ENCODE peak calls at places on chromosomes 1 and 21, in four cellular contexts. J is fibroblast of lung, S is cardiac fibroblast, X is AG04449. P is an unnamed sample.

GRCh38 chr1:244306544-244306943 is 145.2 kb downstream of the ADSS2 start:
- DNase-seq in X (no peak), S (no peak), J (no peak), P (no peak)

GRCh38 chr1:83583351-83584014 is 415.4 kb downstream of the TTLL7 start:
- DNase-seq in X (no peak), J (peak), S (peak), P (peak)

GRCh38 chr1:26546375-26546774 is 16.8 kb downstream of the RPS6KA1 start:
- DNase-seq in J (no peak), S (no peak), X (no peak), P (no peak)

GRCh38 chr1:196114193-196114592 is 494.0 kb downstream of the KCNT2 start:
- DNase-seq in J (peak), X (no peak), S (peak), P (no peak)

GRCh38 chr1:58814251-58815068 is 30.6 kb upstream of the JUN start:
- DNase-seq in J (peak), X (no peak), S (peak), P (no peak)

GRCh38 chr1:152699746-152700145 is 1.6 kb downstream of the LCE2A start:
- DNase-seq in J (no peak), X (no peak), S (no peak), P (no peak)

GRCh38 chr1:182238421-182238820 is 153.2 kb downstream of the GLUL start:
- DNase-seq in S (no peak), X (no peak), J (no peak), P (no peak)

GRCh38 chr1:15261155-15262002 is 14.4 kb downstream of the FHAD1 start:
- DNase-seq in X (no peak), S (peak), J (no peak), P (peak)

GRCh38 chr1:40107290-40107959 is 10.4 kb upstream of the PPT1 start:
- DNase-seq in S (no peak), J (no peak), X (no peak), P (no peak)

GRCh38 chr1:18794561-18794960 is 64.9 kb downstream of the TAS1R2 start:
- DNase-seq in S (no peak), J (no peak), X (no peak), P (peak)

GRCh38 chr21:46551636-46552241 is 53.1 kb downstream of the S100B start:
- DNase-seq in S (no peak), X (no peak), J (no peak), P (no peak)

GRCh38 chr1:18954270-18955071 is 2.0 kb downstream of the IFFO2 start:
- DNase-seq in S (peak), X (no peak), J (no peak), P (no peak)

GRCh38 chr1:202198360-202198711 is 4.7 kb downstream of the LGR6 start:
- DNase-seq in S (no peak), J (no peak), X (no peak), P (no peak)

GRCh38 chr1:202193614-202194327 is at the start of gene LGR6:
- DNase-seq in J (no peak), S (no peak), X (no peak), P (no peak)

GRCh38 chr1:202197670-202198359 is 4.2 kb downstream of the LGR6 start:
- DNase-seq in J (no peak), S (no peak), X (no peak), P (no peak)

GRCh38 chr1:202192770-202193613 is 607 bp upstream of the LGR6 start:
- DNase-seq in S (peak), J (peak), X (no peak), P (peak)

GRCh38 chr1:202194328-202194648 is 689 bp downstream of the LGR6 start:
- DNase-seq in X (no peak), J (no peak), S (no peak), P (no peak)
- H3K4me3 ChIP-seq in X (no peak), J (no peak), S (no peak), P (no peak)

GRCh38 chr1:240190881-240191385 is 99.2 kb downstream of the FMN2 start:
- DNase-seq in J (peak), S (peak), X (peak), P (peak)
- TF ChIP-seq CTCF in J (peak), S (peak), X (peak), P (no peak)

DNA sequence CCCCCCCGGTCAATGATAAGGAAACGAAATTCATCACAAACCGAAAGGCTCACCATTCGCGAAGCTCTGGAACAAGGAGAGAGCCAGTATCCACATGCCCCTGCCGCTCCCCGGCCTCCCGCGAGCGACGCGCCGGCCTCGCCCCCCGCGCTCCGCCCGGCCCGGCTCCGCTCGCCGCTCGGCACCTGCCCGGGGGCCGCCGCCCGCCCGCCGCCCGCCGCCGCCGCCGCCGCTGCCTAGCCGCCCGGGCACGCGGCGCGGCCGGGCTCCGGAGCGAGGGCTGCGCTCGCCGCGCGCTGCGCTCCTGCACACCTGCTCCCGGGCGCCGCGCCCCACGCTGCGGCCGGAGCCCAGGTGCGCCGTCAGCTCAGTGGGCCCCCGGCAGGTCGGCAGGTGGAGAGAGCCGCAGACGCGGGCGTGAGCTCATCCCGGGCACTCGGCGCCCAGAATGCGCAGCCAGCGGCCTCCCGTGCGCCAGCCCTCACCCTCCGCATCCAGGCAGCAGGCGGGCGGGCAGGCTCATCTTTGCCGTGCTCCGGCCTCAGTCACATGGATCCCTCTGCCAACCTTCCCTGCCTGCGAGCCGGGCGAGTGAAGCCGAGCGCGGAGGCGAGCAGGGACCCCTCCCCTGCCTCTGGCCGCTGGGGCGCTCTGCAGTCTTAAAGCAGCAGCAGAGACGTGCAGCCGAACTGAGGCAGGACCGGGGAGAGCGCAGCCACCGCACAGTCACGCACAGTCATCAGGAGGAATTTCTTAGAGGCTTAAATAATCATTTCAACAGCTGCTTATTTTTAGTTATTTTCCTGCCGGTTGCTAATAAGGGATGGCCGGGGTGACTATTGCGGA is at the start of gene DSCAM:
- DNase-seq in S (no peak), J (no peak), X (no peak), P (no peak)
- H3K4me3 ChIP-seq in S (no peak), J (no peak), X (peak), P (no peak)

GRCh38 chr21:42257091-42257760 is 38.3 kb downstream of the ABCG1 start:
- DNase-seq in J (no peak), S (peak), X (no peak), P (no peak)

GRCh38 chr21:42258885-42259407 is 40.0 kb downstream of the ABCG1 start:
- DNase-seq in J (no peak), X (no peak), S (no peak), P (no peak)

GRCh38 chr21:42256316-42256715 is 37.4 kb downstream of the ABCG1 start:
- DNase-seq in S (no peak), J (no peak), X (no peak), P (no peak)

GRCh38 chr21:42260121-42260520 is 41.2 kb downstream of the ABCG1 start:
- DNase-seq in J (no peak), S (no peak), X (no peak), P (no peak)

GRCh38 chr21:42258150-42258884 is 39.4 kb downstream of the ABCG1 start:
- DNase-seq in X (no peak), S (peak), J (peak), P (peak)
- TF ChIP-seq CTCF in X (peak), S (peak), J (peak), P (peak)

DNA sequence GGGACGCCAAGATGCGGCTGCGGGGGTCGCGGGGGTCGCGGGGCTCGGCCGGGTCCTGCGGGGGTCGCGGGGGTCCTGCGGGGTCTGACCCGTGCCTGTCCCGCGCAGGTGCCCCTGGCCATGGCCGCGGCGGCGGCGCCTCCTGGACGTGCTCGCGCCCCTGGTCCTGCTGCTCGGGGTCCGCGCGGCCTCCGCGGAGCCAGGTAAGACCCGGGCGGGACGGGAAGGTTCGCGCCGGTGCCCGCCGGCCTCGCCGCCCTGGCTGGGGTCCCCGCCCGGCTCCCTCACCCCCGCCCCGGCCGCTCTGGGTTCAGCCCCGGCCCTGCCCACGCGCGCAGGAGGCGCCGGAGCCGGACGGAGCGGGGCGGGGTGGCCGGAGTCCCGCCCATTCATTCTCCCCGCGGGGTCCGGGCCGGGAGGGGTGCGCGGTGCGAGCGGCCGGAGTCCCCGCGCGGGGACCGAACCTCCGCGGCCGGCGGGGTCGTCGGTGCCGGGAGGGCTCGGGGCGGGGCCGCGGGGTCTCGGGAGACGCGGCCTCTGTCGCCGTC is 380 bp downstream of the COL18A1 start:
- DNase-seq in X (no peak), S (peak), J (no peak), P (no peak)
- H3K4me3 ChIP-seq in X (peak), S (peak), J (no peak), P (no peak)

GRCh38 chr1:240111558-240111957 is 19.9 kb downstream of the FMN2 start:
- DNase-seq in J (no peak), S (no peak), X (no peak), P (no peak)
- TF ChIP-seq CTCF in J (no peak), S (no peak), X (no peak), P (no peak)

GRCh38 chr1:94821636-94822305 is 1.6 kb downstream of the SLC44A3 start:
- DNase-seq in J (no peak), X (no peak), S (no peak), P (no peak)
- H3K4me3 ChIP-seq in J (no peak), X (no peak), S (no peak), P (no peak)

P was measured in GM12865.